ENCODE peak calls at places on chromosomes 3 and 15, in nine cellular contexts. Z is mucosa of descending colon, W is heart left ventricle, K is left lung, G is PC-3, L is brain microvascular endothelial cell, D is choroid plexus epithelial cell, C is Calu3, Q is glutamatergic neuron. P is an unnamed sample.

GRCh38 chr3:98359993-98360675 is 6.5 kb downstream of the OR5K4 start:
- DNase-seq in D (peak; percentile 1), K (no peak), W (no peak), C (peak; percentile 52), Q (no peak), G (peak; percentile 65), L (no peak), Z (peak; percentile 11), P (no peak)

GRCh38 chr3:65877160-65877559 is 161.6 kb downstream of the MAGI1 start:
- DNase-seq in D (no peak), K (no peak), Q (no peak), L (no peak), C (no peak), W (no peak), Z (no peak), G (no peak), P (no peak)

GRCh38 chr15:72786244-72786641 is 2.7 kb upstream of the ADPGK start:
- DNase-seq in Z (no peak), L (no peak), Q (no peak), D (no peak), G (no peak), W (no peak), C (no peak), K (no peak), P (no peak)

GRCh38 chr3:108125550-108126071 is 34.8 kb upstream of the CD47 start:
- DNase-seq in W (no peak), G (no peak), C (no peak), L (no peak), K (no peak), Q (no peak), Z (peak; percentile 20), D (no peak), P (no peak)

GRCh38 chr15:68352401-68353062 is 75.0 kb downstream of the FEM1B start:
- DNase-seq in Z (peak; percentile 28), C (no peak), Q (no peak), K (peak; percentile 60), W (no peak), D (peak; percentile 91), G (peak; percentile 97), L (peak; percentile 96), P (no peak)

GRCh38 chr15:90816401-90817116 is 51.8 kb upstream of the FURIN start:
- DNase-seq in G (no peak), W (no peak), Z (no peak), K (no peak), D (no peak), Q (no peak), C (no peak), L (no peak), P (peak; percentile 69)

GRCh38 chr3:46406786-46407611 is at the start of the genes CCR5AS and CCRL2:
- DNase-seq in D (peak; percentile 62), W (peak; percentile 79), C (peak; percentile 32), G (peak; percentile 86), L (peak; percentile 55), Z (peak; percentile 93), Q (no peak), K (peak; percentile 89), P (peak; percentile 89)

GRCh38 chr3:55066406-55067128 is 138.7 kb upstream of the LRTM1 start:
- DNase-seq in G (no peak), Q (no peak), L (no peak), C (no peak), D (no peak), Z (no peak), W (no peak), K (no peak), P (no peak)

GRCh38 chr3:14472471-14473351 is 67.4 kb downstream of the GRIP2 start:
- DNase-seq in L (peak; percentile 94), C (peak; percentile 63), K (peak; percentile 82), Z (peak; percentile 35), W (no peak), D (peak; percentile 92), G (peak; percentile 92), Q (no peak), P (no peak)

GRCh38 chr3:134328147-134328591 is 46.1 kb downstream of the AMOTL2 start:
- DNase-seq in G (peak; percentile 81), Z (no peak), K (peak; percentile 31), D (peak; percentile 88), Q (no peak), W (no peak), L (peak; percentile 87), C (no peak), P (no peak)

GRCh38 chr3:124761250-124761796 is 31.1 kb downstream of the UMPS start:
- DNase-seq in K (peak; percentile 76), Q (peak; percentile 85), L (peak; percentile 84), Z (peak; percentile 95), C (peak; percentile 84), W (peak; percentile 87), D (peak; percentile 92), G (peak; percentile 81), P (peak; percentile 90)
- TF ChIP-seq CTCF in K (peak; percentile 94), Q (peak; percentile 97), L (peak; percentile 95), Z (peak; percentile 85), C (peak; percentile 96), W (peak; percentile 96), D (peak; percentile 96), G (peak; percentile 83), P (peak; percentile 94)

GRCh38 chr3:158094917-158095301 is 11.3 kb downstream of the SHOX2 start:
- DNase-seq in K (no peak), W (no peak), G (no peak), D (no peak), L (no peak), Q (peak; percentile 26), Z (no peak), C (no peak), P (no peak)

GRCh38 chr3:158093526-158093925 is 12.7 kb downstream of the SHOX2 start:
- DNase-seq in C (no peak), G (no peak), D (no peak), L (no peak), W (no peak), Q (no peak), K (no peak), Z (no peak), P (no peak)

GRCh38 chr3:158095302-158095997 is 10.8 kb downstream of the SHOX2 start:
- DNase-seq in Z (no peak), L (no peak), D (no peak), W (no peak), Q (peak; percentile 22), K (no peak), G (no peak), C (no peak), P (no peak)

GRCh38 chr3:158094235-158094916 is 11.8 kb downstream of the SHOX2 start:
- DNase-seq in W (no peak), Z (no peak), C (no peak), G (no peak), Q (peak; percentile 63), L (no peak), D (no peak), K (no peak), P (no peak)

GRCh38 chr3:158091526-158091925 is 14.7 kb downstream of the SHOX2 start:
- DNase-seq in D (peak; percentile 72), C (no peak), Z (no peak), G (no peak), Q (no peak), W (no peak), K (no peak), L (no peak), P (no peak)
- TF ChIP-seq CTCF in D (peak; percentile 68), C (no peak), Z (no peak), G (no peak), Q (peak; percentile 29), W (no peak), K (no peak), L (peak; percentile 56), P (no peak)

DNA sequence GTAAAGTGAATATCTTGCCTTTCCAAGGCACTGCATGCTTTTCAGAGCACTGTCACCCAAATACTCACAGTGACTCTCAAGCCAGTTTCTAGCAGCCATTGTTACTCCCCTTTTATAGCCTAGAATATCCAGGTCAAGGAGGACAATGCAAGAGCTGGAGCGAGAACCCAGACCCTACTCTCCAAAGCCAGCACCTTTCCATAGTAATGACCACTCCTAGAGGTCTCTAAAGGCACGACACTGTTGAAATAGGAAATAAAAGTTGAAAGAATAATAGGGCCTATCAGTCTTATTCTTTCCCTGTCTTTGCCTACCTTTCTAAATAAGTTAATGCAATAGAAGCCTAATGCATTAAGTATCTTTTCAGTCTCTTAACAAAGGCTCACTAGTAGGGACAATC is 33.6 kb upstream of the DUT start:
- DNase-seq in Q (no peak), Z (no peak), D (no peak), L (no peak), K (no peak), C (no peak), G (no peak), W (no peak), P (no peak)
- TF ChIP-seq CTCF in Q (no peak), Z (no peak), D (no peak), L (no peak), K (no peak), C (no peak), G (no peak), W (no peak), P (no peak)

GRCh38 chr3:185207931-185208746 is 45.7 kb downstream of the EHHADH start:
- DNase-seq in G (peak; percentile 35), C (no peak), W (no peak), L (no peak), Z (no peak), K (no peak), Q (no peak), D (no peak), P (no peak)
- TF ChIP-seq CTCF in G (no peak), C (no peak), W (no peak), L (no peak), Z (no peak), K (no peak), Q (no peak), D (no peak), P (no peak)

GRCh38 chr3:177816667-177817208 is 619.5 kb upstream of the TBL1XR1 start:
- DNase-seq in Z (no peak), K (no peak), W (no peak), L (peak; percentile 54), G (peak; percentile 99), Q (no peak), D (peak; percentile 92), C (peak; percentile 74), P (peak; percentile 28)
- TF ChIP-seq CTCF in Z (no peak), K (no peak), W (no peak), L (no peak), G (peak; percentile 65), Q (no peak), D (peak; percentile 35), C (no peak), P (no peak)

DNA sequence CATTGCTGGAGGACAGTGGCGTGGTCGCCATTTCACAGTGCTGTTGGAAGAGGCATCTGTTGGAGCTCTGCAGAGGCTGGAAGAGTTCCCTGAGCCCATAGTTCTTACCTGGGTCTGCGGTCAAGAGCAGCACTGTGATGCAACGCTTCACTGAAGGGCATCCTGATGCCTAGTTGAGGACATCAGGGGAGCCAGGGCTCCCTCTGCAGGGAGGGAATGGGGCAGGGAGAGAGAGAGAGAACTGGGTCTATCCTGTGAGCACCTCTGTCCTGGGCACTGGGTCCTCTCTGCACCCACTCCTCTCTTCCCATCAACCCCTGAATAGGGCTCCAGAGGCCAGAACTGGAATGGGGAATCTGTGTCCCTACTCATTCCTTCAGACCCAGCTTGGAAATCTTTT is 23.9 kb upstream of the MOBP start:
- DNase-seq in Z (no peak), L (no peak), W (no peak), G (peak; percentile 25), C (peak; percentile 9), D (no peak), K (no peak), Q (no peak), P (no peak)
- TF ChIP-seq CTCF in Z (no peak), L (peak; percentile 26), W (no peak), G (peak; percentile 33), C (no peak), D (peak; percentile 29), K (no peak), Q (no peak), P (no peak)